ENCODE peak calls at places on chromosome 3, in six cellular contexts. One of them, this sample, is unnamed.

GRCh38 chr3:73511555-73511954 is 113.2 kb downstream of the PDZRN3 start:
- DNase-seq in activated effector memory CD4-positive, alpha-beta T cell treated with anti-CD3 and anti-CD28 coated beads, Interleukin-2, amount 50 U/mL, for 16 hours: no peak
- DNase-seq in fibroblast of lung: no peak
- DNase-seq in CD8-positive, alpha-beta memory T cell: no peak
- DNase-seq in foreskin fibroblast: no peak
- DNase-seq in ureter: no peak
- DNase-seq in this sample: no peak

GRCh38 chr3:160287666-160288065 is 62.4 kb downstream of the C3orf80 start:
- DNase-seq in fibroblast of lung: no peak
- DNase-seq in CD8-positive, alpha-beta memory T cell: no peak
- DNase-seq in activated effector memory CD4-positive, alpha-beta T cell treated with anti-CD3 and anti-CD28 coated beads, Interleukin-2, amount 50 U/mL, for 16 hours: no peak
- DNase-seq in ureter: no peak
- DNase-seq in foreskin fibroblast: no peak
- DNase-seq in this sample: no peak

GRCh38 chr3:161035711-161036110 is 69.4 kb downstream of the B3GALNT1 start:
- DNase-seq in fibroblast of lung: peak; percentile 97
- DNase-seq in foreskin fibroblast: peak; percentile 43
- DNase-seq in CD8-positive, alpha-beta memory T cell: no peak
- DNase-seq in activated effector memory CD4-positive, alpha-beta T cell treated with anti-CD3 and anti-CD28 coated beads, Interleukin-2, amount 50 U/mL, for 16 hours: no peak
- DNase-seq in ureter: no peak
- DNase-seq in this sample: no peak

GRCh38 chr3:155012584-155012983 is 67.5 kb upstream of the MME start:
- DNase-seq in ureter: no peak
- DNase-seq in CD8-positive, alpha-beta memory T cell: no peak
- DNase-seq in foreskin fibroblast: no peak
- DNase-seq in fibroblast of lung: no peak
- DNase-seq in activated effector memory CD4-positive, alpha-beta T cell treated with anti-CD3 and anti-CD28 coated beads, Interleukin-2, amount 50 U/mL, for 16 hours: no peak
- DNase-seq in this sample: no peak

GRCh38 chr3:38323060-38323459 is 23.5 kb upstream of the XYLB start:
- DNase-seq in CD8-positive, alpha-beta memory T cell: no peak
- DNase-seq in foreskin fibroblast: no peak
- DNase-seq in ureter: no peak
- DNase-seq in fibroblast of lung: no peak
- DNase-seq in activated effector memory CD4-positive, alpha-beta T cell treated with anti-CD3 and anti-CD28 coated beads, Interleukin-2, amount 50 U/mL, for 16 hours: no peak
- DNase-seq in this sample: no peak

GRCh38 chr3:49411550-49411967 is 217 bp downstream of the RHOA start:
- DNase-seq in fibroblast of lung: no peak
- DNase-seq in CD8-positive, alpha-beta memory T cell: no peak
- DNase-seq in activated effector memory CD4-positive, alpha-beta T cell treated with anti-CD3 and anti-CD28 coated beads, Interleukin-2, amount 50 U/mL, for 16 hours: peak; percentile 87
- DNase-seq in foreskin fibroblast: no peak
- DNase-seq in ureter: no peak
- DNase-seq in this sample: peak; percentile 66

GRCh38 chr3:61687206-61687605 is 125.8 kb downstream of the PTPRG start:
- DNase-seq in fibroblast of lung: no peak
- DNase-seq in CD8-positive, alpha-beta memory T cell: no peak
- DNase-seq in foreskin fibroblast: no peak
- DNase-seq in activated effector memory CD4-positive, alpha-beta T cell treated with anti-CD3 and anti-CD28 coated beads, Interleukin-2, amount 50 U/mL, for 16 hours: no peak
- DNase-seq in ureter: no peak
- DNase-seq in this sample: no peak

GRCh38 chr3:71447197-71447596 is 136.3 kb downstream of the FOXP1 start:
- DNase-seq in fibroblast of lung: no peak
- DNase-seq in ureter: no peak
- DNase-seq in CD8-positive, alpha-beta memory T cell: no peak
- DNase-seq in foreskin fibroblast: no peak
- DNase-seq in activated effector memory CD4-positive, alpha-beta T cell treated with anti-CD3 and anti-CD28 coated beads, Interleukin-2, amount 50 U/mL, for 16 hours: no peak
- DNase-seq in this sample: no peak

GRCh38 chr3:117695321-117695720 is 985.7 kb downstream of the TUSC7 start:
- DNase-seq in CD8-positive, alpha-beta memory T cell: no peak
- DNase-seq in foreskin fibroblast: peak; percentile 28
- DNase-seq in fibroblast of lung: peak; percentile 85
- DNase-seq in activated effector memory CD4-positive, alpha-beta T cell treated with anti-CD3 and anti-CD28 coated beads, Interleukin-2, amount 50 U/mL, for 16 hours: no peak
- DNase-seq in ureter: no peak
- DNase-seq in this sample: no peak

GRCh38 chr3:187025656-187026320 is 95.5 kb downstream of the ST6GAL1 start:
- DNase-seq in activated effector memory CD4-positive, alpha-beta T cell treated with anti-CD3 and anti-CD28 coated beads, Interleukin-2, amount 50 U/mL, for 16 hours: peak; percentile 75
- DNase-seq in foreskin fibroblast: no peak
- DNase-seq in CD8-positive, alpha-beta memory T cell: no peak
- DNase-seq in ureter: no peak
- DNase-seq in fibroblast of lung: no peak
- DNase-seq in this sample: no peak

This sample was measured in RPMI8226.